ENCODE peak calls at places on chromosomes 7 and 10, in four cellular contexts. I, Q, V and Y are unnamed samples.

GRCh38 chr10:127063762-127064161 is 132.6 kb downstream of the INSYN2A start:
- DNase-seq in I (no peak), Q (no peak), V (no peak), Y (no peak)

GRCh38 chr10:18381679-18382078 is 241.5 kb downstream of the CACNB2 start:
- DNase-seq in I (no peak), Q (no peak), V (no peak), Y (no peak)

GRCh38 chr10:43056568-43057011 is 20.3 kb upstream of the RET start:
- DNase-seq in I (no peak), Q (no peak), V (no peak), Y (no peak)

GRCh38 chr7:75639071-75639892 is 99.5 kb downstream of the HIP1 start:
- DNase-seq in I (peak), Q (peak), V (no peak), Y (no peak)

GRCh38 chr10:132463333-132464255 is 66.6 kb downstream of the PWWP2B start:
- DNase-seq in I (no peak), Q (no peak), V (no peak), Y (no peak)

GRCh38 chr7:29381206-29382094 is 182.2 kb upstream of the PRR15 start:
- DNase-seq in I (no peak), Q (no peak), V (no peak), Y (no peak)

GRCh38 chr7:131493559-131493958 is 62.9 kb downstream of the PODXL start:
- DNase-seq in I (no peak), Q (no peak), V (no peak), Y (no peak)

GRCh38 chr7:43417455-43417854 is 165.5 kb upstream of the STK17A start:
- DNase-seq in I (no peak), Q (no peak), V (no peak), Y (no peak)

GRCh38 chr7:151572136-151572535 is 52.4 kb upstream of the RHEB start:
- DNase-seq in I (no peak), Q (no peak), V (no peak), Y (no peak)

GRCh38 chr10:29858352-29859267 is 200.8 kb downstream of the JCAD start:
- DNase-seq in I (no peak), Q (peak), V (no peak), Y (peak)

GRCh38 chr7:31811650-31812461 is 124.8 kb downstream of the PPP1R17 start:
- DNase-seq in I (no peak), Q (no peak), V (no peak), Y (peak)

GRCh38 chr7:22647451-22648257 is 79.3 kb upstream of the IL6 start:
- DNase-seq in I (no peak), Q (peak), V (no peak), Y (peak)

GRCh38 chr7:6284055-6284400 is 11.6 kb upstream of the CYTH3 start:
- DNase-seq in I (no peak), Q (peak), V (no peak), Y (peak)

GRCh38 chr10:71852335-71852937 is 1.4 kb upstream of the PSAP start:
- DNase-seq in I (no peak), Q (no peak), V (no peak), Y (no peak)

GRCh38 chr10:127040756-127041155 is 135.5 kb downstream of the DOCK1 start:
- DNase-seq in I (no peak), Q (peak), V (no peak), Y (no peak)

GRCh38 chr10:33484787-33485186 is 150.3 kb upstream of the NRP1 start:
- DNase-seq in I (no peak), Q (no peak), V (no peak), Y (no peak)

GRCh38 chr7:92924800-92925199 is 88.4 kb upstream of the CDK6 start:
- DNase-seq in I (no peak), Q (no peak), V (no peak), Y (no peak)

GRCh38 chr10:120732643-120733313 is 118.4 kb upstream of the WDR11 start:
- DNase-seq in I (no peak), Q (peak), V (no peak), Y (no peak)

GRCh38 chr7:82675396-82675795 is 231.8 kb upstream of the CACNA2D1 start:
- DNase-seq in I (no peak), Q (no peak), V (no peak), Y (no peak)

GRCh38 chr7:20393021-20394015 is 62.6 kb downstream of the ITGB8 start:
- DNase-seq in I (no peak), Q (no peak), V (no peak), Y (no peak)

GRCh38 chr10:79380125-79380917 is 33.1 kb downstream of the PPIF start:
- DNase-seq in I (no peak), Q (no peak), V (no peak), Y (no peak)

GRCh38 chr10:26627320-26627719 is 70.2 kb upstream of the PDSS1 start:
- DNase-seq in I (no peak), Q (no peak), V (no peak), Y (no peak)

GRCh38 chr7:117603627-117604026 is 123.8 kb downstream of the CFTR start:
- DNase-seq in I (no peak), Q (no peak), V (no peak), Y (no peak)